ENCODE peak calls at places on chromosomes 7 and 10, in five cellular contexts. C is activated CD8-positive, alpha-beta memory T cell treated with anti-CD3 and anti-CD28 coated beads, Interleukin-2, amount 50 U/mL, for 4 hours; G is activated T-cell treated with anti-CD3 and anti-CD28 coated beads for 1 hour; S is amniotic stem cell; U is stimulated activated CD4-positive, alpha-beta T cell treated with anti-CD3 and anti-CD28 coated beads, Interleukin-4, amount 100 ng/mL, for 4 hours. Z is an unnamed sample.

GRCh38 chr10:88897019-88897853 is 17.2 kb downstream of the STAMBPL1 start:
- DNase-seq in U (no peak), C (peak), S (no peak), G (no peak), Z (no peak)

GRCh38 chr7:2256306-2257045 is 14.4 kb downstream of the NUDT1 start:
- DNase-seq in S (no peak), C (no peak), U (no peak), G (no peak), Z (no peak)

GRCh38 chr7:157133304-157133703 is 5.4 kb upstream of the UBE3C start:
- DNase-seq in S (no peak), G (no peak), C (no peak), U (no peak), Z (no peak)

GRCh38 chr7:140035400-140036223 is 27.1 kb downstream of the PARP12 start:
- DNase-seq in U (no peak), G (no peak), C (no peak), S (peak), Z (peak)

GRCh38 chr7:29413511-29414178 is 150.0 kb upstream of the PRR15 start:
- DNase-seq in S (no peak), G (no peak), C (no peak), U (no peak), Z (no peak)

GRCh38 chr10:73785721-73786511 is 510 bp downstream of the ZSWIM8 start:
- DNase-seq in U (peak), S (no peak), C (peak), G (peak), Z (no peak)

GRCh38 chr7:106480161-106480579 is 180.8 kb downstream of the CCDC71L start:
- DNase-seq in U (no peak), G (no peak), S (no peak), C (no peak), Z (no peak)

GRCh38 chr10:50431118-50431517 is 179.8 kb upstream of the ASAH2 start:
- DNase-seq in C (no peak), S (no peak), U (no peak), G (no peak), Z (no peak)

GRCh38 chr10:125123363-125124113 is 36.8 kb downstream of the CTBP2 start:
- DNase-seq in C (no peak), G (no peak), U (no peak), S (no peak), Z (no peak)

GRCh38 chr10:106957825-106958581 is 206.5 kb downstream of the SORCS1 start:
- DNase-seq in S (no peak), G (no peak), U (no peak), C (no peak), Z (no peak)

GRCh38 chr7:99379043-99379577 is 4.6 kb downstream of the ARPC1B start:
- DNase-seq in U (no peak), G (no peak), S (peak), C (peak), Z (peak)

GRCh38 chr7:134892002-134892693 is 94.2 kb upstream of the AGBL3 start:
- DNase-seq in G (no peak), S (no peak), U (no peak), C (no peak), Z (peak)

GRCh38 chr10:122062831-122063674 is 74.1 kb downstream of the TACC2 start:
- DNase-seq in U (no peak), C (no peak), G (no peak), S (peak), Z (peak)

GRCh38 chr7:80362677-80363076 is 149.2 kb downstream of the GNAT3 start:
- DNase-seq in U (no peak), C (no peak), G (no peak), S (no peak), Z (no peak)

GRCh38 chr10:4144802-4145201 is 359.8 kb upstream of the KLF6 start:
- DNase-seq in U (no peak), C (no peak), S (no peak), G (no peak), Z (no peak)

GRCh38 chr10:117797286-117797685 is 249.5 kb downstream of the RAB11FIP2 start:
- DNase-seq in C (no peak), S (no peak), U (no peak), G (no peak), Z (no peak)

GRCh38 chr10:110042891-110043290 is 35.1 kb downstream of the ADD3 start:
- DNase-seq in C (no peak), G (no peak), S (no peak), U (no peak), Z (no peak)

Z was measured in AG04450.